ENCODE peak calls at places on chromosome 20, in six cellular contexts. One of them, this sample, is unnamed.

GRCh38 chr20:47524385-47524784 is 22.7 kb downstream of the NCOA3 start:
- DNase-seq in AG09309: no peak
- DNase-seq in T-cell: no peak
- DNase-seq in LHCN-M2: no peak
- DNase-seq in neural progenitor cell: no peak
- DNase-seq in left ventricle myocardium inferior: no peak
- DNase-seq in this sample: no peak

GRCh38 chr20:7010584-7010983 is 243.1 kb downstream of the BMP2 start:
- DNase-seq in neural progenitor cell: no peak
- DNase-seq in AG09309: no peak
- DNase-seq in T-cell: no peak
- DNase-seq in LHCN-M2: no peak
- DNase-seq in left ventricle myocardium inferior: no peak
- DNase-seq in this sample: no peak

GRCh38 chr20:4053516-4053919 is 38.2 kb upstream of the RNF24 start:
- DNase-seq in neural progenitor cell: no peak
- DNase-seq in LHCN-M2: peak
- DNase-seq in AG09309: no peak
- DNase-seq in T-cell: no peak
- DNase-seq in left ventricle myocardium inferior: no peak
- DNase-seq in this sample: no peak

GRCh38 chr20:46062621-46063020 is 27.1 kb downstream of the NCOA5 start:
- DNase-seq in neural progenitor cell: no peak
- DNase-seq in T-cell: no peak
- DNase-seq in LHCN-M2: no peak
- DNase-seq in left ventricle myocardium inferior: no peak
- DNase-seq in AG09309: no peak
- DNase-seq in this sample: no peak

GRCh38 chr20:38581013-38581412 is at the start of gene ADIG:
- DNase-seq in T-cell: no peak
- DNase-seq in neural progenitor cell: peak
- DNase-seq in left ventricle myocardium inferior: peak
- DNase-seq in AG09309: no peak
- DNase-seq in LHCN-M2: peak
- DNase-seq in this sample: no peak

GRCh38 chr20:48285656-48286055 is 500.4 kb upstream of the SULF2 start:
- DNase-seq in AG09309: no peak
- DNase-seq in left ventricle myocardium inferior: no peak
- DNase-seq in LHCN-M2: no peak
- DNase-seq in T-cell: no peak
- DNase-seq in neural progenitor cell: no peak
- DNase-seq in this sample: no peak

GRCh38 chr20:3595541-3595940 is 67.7 kb downstream of the GFRA4 start:
- DNase-seq in neural progenitor cell: no peak
- DNase-seq in T-cell: no peak
- DNase-seq in AG09309: no peak
- DNase-seq in LHCN-M2: no peak
- DNase-seq in left ventricle myocardium inferior: no peak
- DNase-seq in this sample: no peak

GRCh38 chr20:37452236-37452635 is 68.8 kb upstream of the NNAT start:
- DNase-seq in LHCN-M2: no peak
- DNase-seq in neural progenitor cell: no peak
- DNase-seq in AG09309: no peak
- DNase-seq in T-cell: no peak
- DNase-seq in left ventricle myocardium inferior: no peak
- DNase-seq in this sample: no peak

GRCh38 chr20:53582574-53583351 is 10.9 kb downstream of the ZNF217 start:
- DNase-seq in AG09309: peak
- DNase-seq in LHCN-M2: peak
- DNase-seq in left ventricle myocardium inferior: no peak
- DNase-seq in T-cell: no peak
- DNase-seq in neural progenitor cell: peak
- DNase-seq in this sample: no peak

GRCh38 chr20:61303217-61303616 is 51.2 kb downstream of the CDH4 start:
- DNase-seq in left ventricle myocardium inferior: no peak
- DNase-seq in AG09309: no peak
- DNase-seq in T-cell: no peak
- DNase-seq in LHCN-M2: no peak
- DNase-seq in neural progenitor cell: no peak
- DNase-seq in this sample: no peak

GRCh38 chr20:313948-314347 is 11.4 kb upstream of the SOX12 start:
- DNase-seq in T-cell: no peak
- DNase-seq in left ventricle myocardium inferior: no peak
- DNase-seq in AG09309: no peak
- DNase-seq in neural progenitor cell: no peak
- DNase-seq in LHCN-M2: peak
- DNase-seq in this sample: no peak

GRCh38 chr20:9919271-9920014 is 80.6 kb upstream of the PAK5 start:
- DNase-seq in left ventricle myocardium inferior: no peak
- DNase-seq in AG09309: no peak
- DNase-seq in T-cell: no peak
- DNase-seq in neural progenitor cell: no peak
- DNase-seq in LHCN-M2: no peak
- DNase-seq in this sample: no peak

This sample was measured in activated CD4-positive, alpha-beta T cell treated with anti-CD3 and anti-CD28 coated beads, Interleukin-2, amount 50 U/mL, for 48 hours.